ENCODE peak calls at places on chromosomes 4 and X, in eight cellular contexts. One of them, this sample, is unnamed. For H3K36me3 and H3K27me3, the result is how much of the 10 kb centered on the place peaks cover.

GRCh38 chrX:43005561-43005960 is 227.6 kb upstream of the PPP1R2C start:
- DNase-seq in heart left ventricle: no peak
- DNase-seq in CD8-positive, alpha-beta memory T cell: no peak
- DNase-seq in IMR-90: no peak
- DNase-seq in Peyer's patch: no peak
- DNase-seq in body of pancreas: no peak
- DNase-seq in heart right ventricle: no peak
- DNase-seq in iPS DF 6.9: no peak
- DNase-seq in this sample: no peak

GRCh38 chrX:23756165-23756564 is 13.1 kb upstream of the ACOT9 start:
- DNase-seq in heart left ventricle: peak
- DNase-seq in CD8-positive, alpha-beta memory T cell: peak
- DNase-seq in IMR-90: peak
- DNase-seq in Peyer's patch: peak
- DNase-seq in body of pancreas: peak
- DNase-seq in heart right ventricle: peak
- DNase-seq in iPS DF 6.9: peak
- DNase-seq in this sample: peak

GRCh38 chr4:7660176-7660540 is 225.4 kb upstream of the PSAPL1 start:
- DNase-seq in heart left ventricle: no peak
- DNase-seq in CD8-positive, alpha-beta memory T cell: no peak
- DNase-seq in IMR-90: no peak
- DNase-seq in Peyer's patch: no peak
- DNase-seq in body of pancreas: no peak
- DNase-seq in heart right ventricle: no peak
- DNase-seq in iPS DF 6.9: no peak
- DNase-seq in this sample: no peak

GRCh38 chr4:14841801-14842748 is 160.2 kb upstream of the CPEB2 start:
- DNase-seq in heart left ventricle: peak
- DNase-seq in CD8-positive, alpha-beta memory T cell: no peak
- DNase-seq in IMR-90: no peak
- DNase-seq in Peyer's patch: no peak
- DNase-seq in body of pancreas: no peak
- DNase-seq in heart right ventricle: peak
- DNase-seq in iPS DF 6.9: no peak
- DNase-seq in this sample: peak

GRCh38 chr4:109576462-109576861 is 16.4 kb downstream of the MCUB start:
- DNase-seq in heart left ventricle: no peak
- DNase-seq in CD8-positive, alpha-beta memory T cell: no peak
- DNase-seq in IMR-90: peak
- DNase-seq in Peyer's patch: no peak
- DNase-seq in body of pancreas: no peak
- DNase-seq in heart right ventricle: peak
- DNase-seq in iPS DF 6.9: no peak
- DNase-seq in this sample: no peak

GRCh38 chr4:2305766-2306501 is 44.0 kb upstream of the MXD4 start:
- DNase-seq in heart left ventricle: no peak
- DNase-seq in CD8-positive, alpha-beta memory T cell: no peak
- DNase-seq in IMR-90: no peak
- DNase-seq in Peyer's patch: peak
- DNase-seq in body of pancreas: no peak
- DNase-seq in heart right ventricle: no peak
- DNase-seq in iPS DF 6.9: no peak
- DNase-seq in this sample: no peak

GRCh38 chr4:41579556-41579955 is 41.6 kb downstream of the LIMCH1 start:
- DNase-seq in heart left ventricle: no peak
- DNase-seq in CD8-positive, alpha-beta memory T cell: no peak
- DNase-seq in IMR-90: no peak
- DNase-seq in Peyer's patch: no peak
- DNase-seq in body of pancreas: no peak
- DNase-seq in heart right ventricle: no peak
- DNase-seq in iPS DF 6.9: no peak
- DNase-seq in this sample: no peak

GRCh38 chr4:161604516-161605300 is 559.1 kb downstream of the FSTL5 start:
- DNase-seq in heart left ventricle: no peak
- DNase-seq in CD8-positive, alpha-beta memory T cell: no peak
- DNase-seq in IMR-90: no peak
- DNase-seq in Peyer's patch: no peak
- DNase-seq in body of pancreas: no peak
- DNase-seq in heart right ventricle: no peak
- DNase-seq in iPS DF 6.9: no peak
- DNase-seq in this sample: no peak

GRCh38 chrX:114970806-114971205 is 46.6 kb downstream of the IL13RA2 start:
- DNase-seq in heart left ventricle: no peak
- DNase-seq in CD8-positive, alpha-beta memory T cell: no peak
- DNase-seq in IMR-90: no peak
- DNase-seq in Peyer's patch: no peak
- DNase-seq in body of pancreas: no peak
- DNase-seq in heart right ventricle: no peak
- DNase-seq in iPS DF 6.9: no peak
- DNase-seq in this sample: no peak

GRCh38 chr4:84503495-84504437 is 4.7 kb upstream of the NKX6-1 start:
- DNase-seq in heart left ventricle: no peak
- DNase-seq in CD8-positive, alpha-beta memory T cell: no peak
- DNase-seq in IMR-90: peak
- DNase-seq in Peyer's patch: no peak
- DNase-seq in body of pancreas: peak
- DNase-seq in heart right ventricle: peak
- DNase-seq in iPS DF 6.9: no peak
- DNase-seq in this sample: peak

GRCh38 chr4:140046037-140046436 is 107.9 kb downstream of the MAML3 start:
- DNase-seq in heart left ventricle: no peak
- DNase-seq in CD8-positive, alpha-beta memory T cell: no peak
- DNase-seq in IMR-90: no peak
- DNase-seq in Peyer's patch: no peak
- DNase-seq in body of pancreas: no peak
- DNase-seq in heart right ventricle: no peak
- DNase-seq in iPS DF 6.9: no peak
- DNase-seq in this sample: no peak

GRCh38 chr4:83408958-83409357 is 46.7 kb downstream of the HELQ start:
- DNase-seq in heart left ventricle: no peak
- DNase-seq in CD8-positive, alpha-beta memory T cell: no peak
- DNase-seq in IMR-90: no peak
- DNase-seq in Peyer's patch: no peak
- DNase-seq in body of pancreas: no peak
- DNase-seq in heart right ventricle: no peak
- DNase-seq in iPS DF 6.9: no peak
- DNase-seq in this sample: no peak

GRCh38 chrX:129404670-129405008 is 118.7 kb downstream of the SMARCA1 start:
- DNase-seq in heart left ventricle: no peak
- DNase-seq in CD8-positive, alpha-beta memory T cell: no peak
- DNase-seq in IMR-90: no peak
- DNase-seq in Peyer's patch: no peak
- DNase-seq in body of pancreas: no peak
- DNase-seq in heart right ventricle: no peak
- DNase-seq in iPS DF 6.9: no peak
- DNase-seq in this sample: no peak

GRCh38 chr4:30847157-30847556 is 127.0 kb downstream of the PCDH7 start:
- DNase-seq in heart left ventricle: no peak
- DNase-seq in CD8-positive, alpha-beta memory T cell: no peak
- DNase-seq in IMR-90: peak
- DNase-seq in Peyer's patch: no peak
- DNase-seq in body of pancreas: no peak
- DNase-seq in heart right ventricle: no peak
- DNase-seq in iPS DF 6.9: peak
- DNase-seq in this sample: no peak

DNA sequence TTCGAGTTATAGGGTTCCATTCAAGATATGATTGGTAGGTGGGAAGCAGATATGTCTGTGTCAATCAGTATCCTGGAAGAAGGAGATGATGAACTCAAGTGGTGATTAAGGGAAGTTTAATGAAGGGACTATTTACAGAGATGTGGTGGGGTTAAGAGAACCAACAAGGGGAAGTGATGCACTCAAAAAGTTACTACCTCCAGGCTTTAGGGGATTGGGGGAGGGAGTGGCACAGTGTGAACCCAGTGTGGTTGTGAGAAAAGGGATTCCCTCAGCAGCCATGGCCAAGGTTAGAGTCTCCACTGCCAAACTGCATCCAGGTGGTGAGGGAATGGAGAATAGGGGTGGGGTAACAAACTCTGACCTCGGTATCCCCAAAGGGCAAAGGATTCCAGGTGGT is 27.9 kb downstream of the PKD2 start:
- DNase-seq in heart left ventricle: no peak
- DNase-seq in CD8-positive, alpha-beta memory T cell: no peak
- DNase-seq in IMR-90: no peak
- DNase-seq in Peyer's patch: no peak
- DNase-seq in body of pancreas: no peak
- DNase-seq in heart right ventricle: no peak
- DNase-seq in iPS DF 6.9: no peak
- DNase-seq in this sample: no peak
- H3K36me3 ChIP-seq in heart left ventricle: under half
- H3K36me3 ChIP-seq in CD8-positive, alpha-beta memory T cell: under half
- H3K36me3 ChIP-seq in IMR-90: under half
- H3K36me3 ChIP-seq in Peyer's patch: under half
- H3K36me3 ChIP-seq in body of pancreas: under half
- H3K36me3 ChIP-seq in heart right ventricle: under half
- H3K36me3 ChIP-seq in iPS DF 6.9: under half
- H3K36me3 ChIP-seq in this sample: under half

DNA sequence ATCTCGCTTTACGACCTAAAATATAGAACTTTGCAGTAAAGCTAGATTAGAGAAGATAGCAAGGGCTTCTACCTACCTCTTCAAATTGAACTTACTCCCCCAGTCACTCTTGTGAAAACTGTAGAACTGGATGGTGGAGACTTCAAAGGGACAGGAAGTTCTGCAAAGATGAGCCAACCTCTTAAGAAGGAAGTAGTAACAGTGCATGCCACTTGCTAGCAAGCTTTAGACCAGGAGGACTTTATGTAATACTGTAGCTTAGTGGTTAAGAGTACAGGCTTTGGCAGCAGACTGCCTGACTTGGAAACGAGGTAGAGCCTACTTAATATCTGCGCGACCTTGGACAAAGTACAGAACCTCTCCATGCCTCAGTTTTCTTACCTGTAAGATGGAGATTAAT is 27.5 kb upstream of the VBP1 start:
- DNase-seq in heart left ventricle: no peak
- DNase-seq in CD8-positive, alpha-beta memory T cell: peak
- DNase-seq in IMR-90: no peak
- DNase-seq in Peyer's patch: no peak
- DNase-seq in body of pancreas: no peak
- DNase-seq in heart right ventricle: no peak
- DNase-seq in iPS DF 6.9: no peak
- DNase-seq in this sample: no peak
- H3K4me3 ChIP-seq in heart left ventricle: no peak
- H3K4me3 ChIP-seq in CD8-positive, alpha-beta memory T cell: peak
- H3K4me3 ChIP-seq in IMR-90: no peak
- H3K4me3 ChIP-seq in Peyer's patch: no peak
- H3K4me3 ChIP-seq in body of pancreas: no peak
- H3K4me3 ChIP-seq in heart right ventricle: no peak
- H3K4me3 ChIP-seq in iPS DF 6.9: no peak
- H3K4me3 ChIP-seq in this sample: no peak

DNA sequence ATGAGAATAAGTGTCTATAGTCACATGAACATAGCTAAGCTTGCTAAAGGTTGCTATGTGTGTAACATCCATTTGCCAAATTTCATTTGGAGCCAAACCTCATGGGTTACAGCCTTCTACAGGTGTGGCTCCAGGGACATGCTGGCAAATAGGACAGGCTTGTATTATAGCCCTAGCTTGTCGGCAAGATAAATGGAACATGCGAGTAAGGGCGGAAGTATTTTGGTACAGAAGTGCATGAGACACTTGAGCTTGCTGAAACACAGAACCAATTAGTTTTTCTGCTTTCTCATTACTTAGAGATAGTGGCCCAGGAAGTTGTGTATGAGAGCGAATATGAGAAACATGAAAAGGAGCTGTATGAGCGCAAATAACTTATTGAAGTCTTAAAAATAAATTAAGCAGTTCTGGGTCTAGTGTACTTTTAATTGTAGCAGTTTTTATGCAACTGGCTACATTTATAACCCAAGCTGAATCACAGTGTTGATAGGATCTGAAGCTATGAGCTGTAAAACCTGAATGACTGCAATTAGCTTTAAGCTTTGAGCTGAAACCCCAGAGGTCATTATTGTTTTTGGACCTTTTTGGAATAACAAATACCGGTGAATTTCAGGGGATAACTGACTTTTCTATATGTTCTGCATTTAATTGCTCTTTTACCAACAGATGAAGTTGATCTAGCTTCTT is 64.6 kb downstream of the KDM5C start:
- DNase-seq in heart left ventricle: no peak
- DNase-seq in CD8-positive, alpha-beta memory T cell: no peak
- DNase-seq in IMR-90: no peak
- DNase-seq in Peyer's patch: no peak
- DNase-seq in body of pancreas: no peak
- DNase-seq in heart right ventricle: no peak
- DNase-seq in iPS DF 6.9: no peak
- DNase-seq in this sample: no peak
- H3K27me3 ChIP-seq in heart left ventricle: under half
- H3K27me3 ChIP-seq in CD8-positive, alpha-beta memory T cell: under half
- H3K27me3 ChIP-seq in IMR-90: under half
- H3K27me3 ChIP-seq in Peyer's patch: under half
- H3K27me3 ChIP-seq in body of pancreas: under half
- H3K27me3 ChIP-seq in heart right ventricle: under half
- H3K27me3 ChIP-seq in iPS DF 6.9: under half
- H3K27me3 ChIP-seq in this sample: under half

DNA sequence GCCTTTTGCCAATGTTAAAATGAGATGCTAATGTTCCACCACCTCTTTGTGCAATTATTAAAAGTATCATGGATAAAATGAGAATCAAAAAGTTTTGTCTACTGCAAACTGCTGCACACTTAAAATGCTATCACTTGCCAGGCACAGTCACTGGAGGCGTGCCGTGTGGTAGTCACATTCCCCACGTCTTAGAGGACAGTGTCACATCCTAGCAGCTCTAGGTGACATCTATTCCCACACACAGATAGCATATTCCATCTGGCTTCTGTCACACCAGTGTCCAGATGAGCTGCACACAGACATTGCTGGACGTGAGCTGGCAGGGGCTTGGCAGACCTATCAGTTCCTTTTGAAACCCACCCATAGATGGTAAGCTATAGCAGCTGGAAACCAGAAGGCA is 47.0 kb downstream of the NSG1 start:
- DNase-seq in heart left ventricle: no peak
- DNase-seq in CD8-positive, alpha-beta memory T cell: no peak
- DNase-seq in IMR-90: no peak
- DNase-seq in Peyer's patch: no peak
- DNase-seq in body of pancreas: no peak
- DNase-seq in heart right ventricle: no peak
- DNase-seq in iPS DF 6.9: no peak
- DNase-seq in this sample: no peak
- H3K36me3 ChIP-seq in heart left ventricle: under half
- H3K36me3 ChIP-seq in CD8-positive, alpha-beta memory T cell: under half
- H3K36me3 ChIP-seq in IMR-90: under half
- H3K36me3 ChIP-seq in Peyer's patch: under half
- H3K36me3 ChIP-seq in body of pancreas: under half
- H3K36me3 ChIP-seq in heart right ventricle: under half
- H3K36me3 ChIP-seq in iPS DF 6.9: under half
- H3K36me3 ChIP-seq in this sample: under half

DNA sequence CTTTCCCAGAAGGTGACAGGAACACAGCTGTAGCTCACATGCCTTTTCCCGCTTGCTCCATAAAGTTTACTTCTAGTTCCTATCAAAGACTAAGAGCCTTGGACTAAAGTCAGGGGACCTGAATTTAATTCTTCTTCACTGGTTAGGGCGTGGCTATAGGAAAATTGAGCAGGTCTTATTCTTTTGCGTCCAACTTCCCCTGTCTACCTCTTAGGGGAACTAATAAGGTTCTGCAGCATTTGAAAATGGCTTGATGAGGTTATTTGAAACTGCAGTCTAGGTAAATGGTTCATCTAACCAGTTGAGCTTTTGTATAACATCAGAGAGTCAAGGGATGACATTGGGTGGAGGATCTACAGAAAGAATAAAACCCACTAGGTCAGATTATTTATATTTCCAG is 2.6 kb downstream of the ARHGAP10 start:
- DNase-seq in heart left ventricle: no peak
- DNase-seq in CD8-positive, alpha-beta memory T cell: no peak
- DNase-seq in IMR-90: no peak
- DNase-seq in Peyer's patch: no peak
- DNase-seq in body of pancreas: no peak
- DNase-seq in heart right ventricle: no peak
- DNase-seq in iPS DF 6.9: no peak
- DNase-seq in this sample: no peak
- H3K4me3 ChIP-seq in heart left ventricle: peak
- H3K4me3 ChIP-seq in CD8-positive, alpha-beta memory T cell: no peak
- H3K4me3 ChIP-seq in IMR-90: peak
- H3K4me3 ChIP-seq in Peyer's patch: peak
- H3K4me3 ChIP-seq in body of pancreas: no peak
- H3K4me3 ChIP-seq in heart right ventricle: peak
- H3K4me3 ChIP-seq in iPS DF 6.9: no peak
- H3K4me3 ChIP-seq in this sample: peak

This sample was measured in MG63.